ENCODE peak calls at places on chromosomes 16 and 17, in six cellular contexts. One of them, this sample, is unnamed.

GRCh38 chr17:6641374-6641818 is 536 bp downstream of the TXNDC17 start:
- DNase-seq in midbrain: no peak
- DNase-seq in EL: no peak
- DNase-seq in activated naive CD4-positive, alpha-beta T cell treated with Interleukin-2 at 50 U/mL for 16 hours: no peak
- DNase-seq in HFF-Myc: no peak
- DNase-seq in heart right ventricle: no peak
- DNase-seq in this sample: no peak

GRCh38 chr17:73209436-73209835 is 16.6 kb downstream of the COG1 start:
- DNase-seq in activated naive CD4-positive, alpha-beta T cell treated with Interleukin-2 at 50 U/mL for 16 hours: no peak
- DNase-seq in HFF-Myc: no peak
- DNase-seq in heart right ventricle: no peak
- DNase-seq in midbrain: no peak
- DNase-seq in EL: no peak
- DNase-seq in this sample: no peak

GRCh38 chr17:77837917-77838316 is 120.6 kb upstream of the TNRC6C start:
- DNase-seq in EL: no peak
- DNase-seq in activated naive CD4-positive, alpha-beta T cell treated with Interleukin-2 at 50 U/mL for 16 hours: no peak
- DNase-seq in heart right ventricle: no peak
- DNase-seq in midbrain: no peak
- DNase-seq in HFF-Myc: no peak
- DNase-seq in this sample: no peak

GRCh38 chr17:68446626-68447041 is 10.7 kb downstream of the WIPI1 start:
- DNase-seq in midbrain: no peak
- DNase-seq in activated naive CD4-positive, alpha-beta T cell treated with Interleukin-2 at 50 U/mL for 16 hours: no peak
- DNase-seq in HFF-Myc: no peak
- DNase-seq in EL: no peak
- DNase-seq in heart right ventricle: no peak
- DNase-seq in this sample: no peak

GRCh38 chr17:17171186-17171585 is 34.9 kb downstream of the PLD6 start:
- DNase-seq in heart right ventricle: no peak
- DNase-seq in HFF-Myc: no peak
- DNase-seq in midbrain: no peak
- DNase-seq in EL: no peak
- DNase-seq in activated naive CD4-positive, alpha-beta T cell treated with Interleukin-2 at 50 U/mL for 16 hours: no peak
- DNase-seq in this sample: no peak

GRCh38 chr17:79918581-79919163 is 79.4 kb upstream of the CBX4 start:
- DNase-seq in EL: no peak
- DNase-seq in heart right ventricle: no peak
- DNase-seq in activated naive CD4-positive, alpha-beta T cell treated with Interleukin-2 at 50 U/mL for 16 hours: no peak
- DNase-seq in HFF-Myc: no peak
- DNase-seq in midbrain: no peak
- DNase-seq in this sample: no peak

GRCh38 chr16:351804-352520 is 561 bp downstream of the AXIN1 start:
- DNase-seq in HFF-Myc: no peak
- DNase-seq in midbrain: no peak
- DNase-seq in EL: peak
- DNase-seq in heart right ventricle: peak
- DNase-seq in activated naive CD4-positive, alpha-beta T cell treated with Interleukin-2 at 50 U/mL for 16 hours: peak
- DNase-seq in this sample: peak

GRCh38 chr16:982152-983043 is 828 bp downstream of the SOX8 start:
- DNase-seq in midbrain: no peak
- DNase-seq in activated naive CD4-positive, alpha-beta T cell treated with Interleukin-2 at 50 U/mL for 16 hours: peak
- DNase-seq in HFF-Myc: no peak
- DNase-seq in EL: no peak
- DNase-seq in heart right ventricle: peak
- DNase-seq in this sample: no peak

GRCh38 chr16:85046957-85047866 is 19.6 kb downstream of the KIAA0513 start:
- DNase-seq in heart right ventricle: no peak
- DNase-seq in activated naive CD4-positive, alpha-beta T cell treated with Interleukin-2 at 50 U/mL for 16 hours: no peak
- DNase-seq in HFF-Myc: no peak
- DNase-seq in EL: no peak
- DNase-seq in midbrain: no peak
- DNase-seq in this sample: no peak

GRCh38 chr17:57834146-57834741 is 15.6 kb downstream of the MRPS23 start:
- DNase-seq in activated naive CD4-positive, alpha-beta T cell treated with Interleukin-2 at 50 U/mL for 16 hours: no peak
- DNase-seq in heart right ventricle: peak
- DNase-seq in midbrain: no peak
- DNase-seq in EL: no peak
- DNase-seq in HFF-Myc: no peak
- DNase-seq in this sample: no peak

GRCh38 chr16:3188925-3189825 is 1.2 kb downstream of the OR1F1 start:
- DNase-seq in heart right ventricle: no peak
- DNase-seq in EL: peak
- DNase-seq in midbrain: no peak
- DNase-seq in activated naive CD4-positive, alpha-beta T cell treated with Interleukin-2 at 50 U/mL for 16 hours: peak
- DNase-seq in HFF-Myc: no peak
- DNase-seq in this sample: no peak

GRCh38 chr17:67558740-67559380 is 158.9 kb upstream of the NOL11 start:
- DNase-seq in activated naive CD4-positive, alpha-beta T cell treated with Interleukin-2 at 50 U/mL for 16 hours: no peak
- DNase-seq in EL: no peak
- DNase-seq in heart right ventricle: no peak
- DNase-seq in HFF-Myc: no peak
- DNase-seq in midbrain: no peak
- DNase-seq in this sample: no peak

GRCh38 chr16:67961551-67961957 is 6.9 kb downstream of the SLC12A4 start:
- DNase-seq in heart right ventricle: peak
- DNase-seq in activated naive CD4-positive, alpha-beta T cell treated with Interleukin-2 at 50 U/mL for 16 hours: no peak
- DNase-seq in midbrain: no peak
- DNase-seq in EL: no peak
- DNase-seq in HFF-Myc: no peak
- DNase-seq in this sample: no peak

GRCh38 chr17:83078378-83079339 is 750 bp upstream of the METRNL start:
- DNase-seq in EL: no peak
- DNase-seq in HFF-Myc: no peak
- DNase-seq in midbrain: no peak
- DNase-seq in heart right ventricle: no peak
- DNase-seq in activated naive CD4-positive, alpha-beta T cell treated with Interleukin-2 at 50 U/mL for 16 hours: peak
- DNase-seq in this sample: peak

GRCh38 chr17:2707721-2708584 is 3.6 kb downstream of the CLUH start:
- DNase-seq in midbrain: peak
- DNase-seq in heart right ventricle: peak
- DNase-seq in HFF-Myc: no peak
- DNase-seq in EL: peak
- DNase-seq in activated naive CD4-positive, alpha-beta T cell treated with Interleukin-2 at 50 U/mL for 16 hours: no peak
- DNase-seq in this sample: peak

GRCh38 chr17:39701784-39702422 is 2.0 kb downstream of the ERBB2 start:
- DNase-seq in EL: no peak
- DNase-seq in heart right ventricle: no peak
- DNase-seq in activated naive CD4-positive, alpha-beta T cell treated with Interleukin-2 at 50 U/mL for 16 hours: no peak
- DNase-seq in HFF-Myc: no peak
- DNase-seq in midbrain: no peak
- DNase-seq in this sample: no peak

GRCh38 chr16:72482695-72483094 is 310.7 kb upstream of the PMFBP1 start:
- DNase-seq in activated naive CD4-positive, alpha-beta T cell treated with Interleukin-2 at 50 U/mL for 16 hours: no peak
- DNase-seq in EL: no peak
- DNase-seq in heart right ventricle: no peak
- DNase-seq in HFF-Myc: no peak
- DNase-seq in midbrain: no peak
- DNase-seq in this sample: no peak

GRCh38 chr17:30173649-30174048 is 57.0 kb downstream of the NSRP1 start:
- DNase-seq in heart right ventricle: no peak
- DNase-seq in HFF-Myc: no peak
- DNase-seq in midbrain: no peak
- DNase-seq in activated naive CD4-positive, alpha-beta T cell treated with Interleukin-2 at 50 U/mL for 16 hours: no peak
- DNase-seq in EL: no peak
- DNase-seq in this sample: no peak

GRCh38 chr16:89653656-89654295 is 3.7 kb downstream of the CHMP1A start:
- DNase-seq in EL: no peak
- DNase-seq in HFF-Myc: no peak
- DNase-seq in heart right ventricle: no peak
- DNase-seq in activated naive CD4-positive, alpha-beta T cell treated with Interleukin-2 at 50 U/mL for 16 hours: no peak
- DNase-seq in midbrain: no peak
- DNase-seq in this sample: no peak

GRCh38 chr17:40485851-40486512 is 15.4 kb downstream of the TNS4 start:
- DNase-seq in EL: peak
- DNase-seq in activated naive CD4-positive, alpha-beta T cell treated with Interleukin-2 at 50 U/mL for 16 hours: peak
- DNase-seq in midbrain: no peak
- DNase-seq in heart right ventricle: no peak
- DNase-seq in HFF-Myc: peak
- DNase-seq in this sample: peak

GRCh38 chr16:15041260-15042011 is 14.4 kb downstream of the NTAN1 start:
- DNase-seq in midbrain: peak
- DNase-seq in HFF-Myc: no peak
- DNase-seq in heart right ventricle: peak
- DNase-seq in activated naive CD4-positive, alpha-beta T cell treated with Interleukin-2 at 50 U/mL for 16 hours: no peak
- DNase-seq in EL: peak
- DNase-seq in this sample: peak

GRCh38 chr17:266219-266618 is 84.8 kb upstream of the DOC2B start:
- DNase-seq in heart right ventricle: no peak
- DNase-seq in EL: no peak
- DNase-seq in activated naive CD4-positive, alpha-beta T cell treated with Interleukin-2 at 50 U/mL for 16 hours: no peak
- DNase-seq in midbrain: no peak
- DNase-seq in HFF-Myc: no peak
- DNase-seq in this sample: no peak

GRCh38 chr16:75957870-75958269 is 231.6 kb upstream of the CPHXL start:
- DNase-seq in HFF-Myc: no peak
- DNase-seq in EL: no peak
- DNase-seq in activated naive CD4-positive, alpha-beta T cell treated with Interleukin-2 at 50 U/mL for 16 hours: no peak
- DNase-seq in heart right ventricle: no peak
- DNase-seq in midbrain: no peak
- DNase-seq in this sample: no peak

GRCh38 chr16:89616576-89617437 is 3.4 kb downstream of the DPEP1 start:
- DNase-seq in midbrain: no peak
- DNase-seq in HFF-Myc: no peak
- DNase-seq in activated naive CD4-positive, alpha-beta T cell treated with Interleukin-2 at 50 U/mL for 16 hours: no peak
- DNase-seq in EL: no peak
- DNase-seq in heart right ventricle: no peak
- DNase-seq in this sample: no peak

GRCh38 chr16:309476-309875 is 26.5 kb downstream of the PDIA2 start:
- DNase-seq in EL: no peak
- DNase-seq in heart right ventricle: no peak
- DNase-seq in HFF-Myc: no peak
- DNase-seq in midbrain: no peak
- DNase-seq in activated naive CD4-positive, alpha-beta T cell treated with Interleukin-2 at 50 U/mL for 16 hours: no peak
- DNase-seq in this sample: no peak

GRCh38 chr17:42200702-42201101 is 6.4 kb upstream of the GHDC start:
- DNase-seq in midbrain: peak
- DNase-seq in activated naive CD4-positive, alpha-beta T cell treated with Interleukin-2 at 50 U/mL for 16 hours: no peak
- DNase-seq in heart right ventricle: peak
- DNase-seq in HFF-Myc: no peak
- DNase-seq in EL: no peak
- DNase-seq in this sample: peak

GRCh38 chr17:82859431-82860403 is 19.9 kb upstream of the ZNF750 start:
- DNase-seq in heart right ventricle: no peak
- DNase-seq in midbrain: no peak
- DNase-seq in activated naive CD4-positive, alpha-beta T cell treated with Interleukin-2 at 50 U/mL for 16 hours: peak
- DNase-seq in EL: peak
- DNase-seq in HFF-Myc: peak
- DNase-seq in this sample: peak

GRCh38 chr16:76614255-76614654 is 337.1 kb downstream of the CNTNAP4 start:
- DNase-seq in heart right ventricle: no peak
- DNase-seq in activated naive CD4-positive, alpha-beta T cell treated with Interleukin-2 at 50 U/mL for 16 hours: no peak
- DNase-seq in midbrain: peak
- DNase-seq in HFF-Myc: no peak
- DNase-seq in EL: no peak
- DNase-seq in this sample: no peak

GRCh38 chr17:49180303-49180702 is 30.1 kb downstream of the GNGT2 start:
- DNase-seq in EL: peak
- DNase-seq in heart right ventricle: peak
- DNase-seq in midbrain: peak
- DNase-seq in HFF-Myc: peak
- DNase-seq in activated naive CD4-positive, alpha-beta T cell treated with Interleukin-2 at 50 U/mL for 16 hours: peak
- DNase-seq in this sample: peak

GRCh38 chr17:77214328-77214727 is 73.6 kb downstream of the SEC14L1 start:
- DNase-seq in heart right ventricle: no peak
- DNase-seq in midbrain: no peak
- DNase-seq in HFF-Myc: no peak
- DNase-seq in activated naive CD4-positive, alpha-beta T cell treated with Interleukin-2 at 50 U/mL for 16 hours: no peak
- DNase-seq in EL: no peak
- DNase-seq in this sample: no peak

GRCh38 chr16:19284207-19284606 is 1.3 kb upstream of the CLEC19A start:
- DNase-seq in activated naive CD4-positive, alpha-beta T cell treated with Interleukin-2 at 50 U/mL for 16 hours: no peak
- DNase-seq in HFF-Myc: no peak
- DNase-seq in EL: peak
- DNase-seq in midbrain: peak
- DNase-seq in heart right ventricle: no peak
- DNase-seq in this sample: no peak

GRCh38 chr16:55499951-55500350 is 8.9 kb upstream of the LPCAT2 start:
- DNase-seq in HFF-Myc: peak
- DNase-seq in heart right ventricle: no peak
- DNase-seq in activated naive CD4-positive, alpha-beta T cell treated with Interleukin-2 at 50 U/mL for 16 hours: no peak
- DNase-seq in EL: peak
- DNase-seq in midbrain: peak
- DNase-seq in this sample: peak

GRCh38 chr16:67346328-67346727 is 19.7 kb downstream of the LRRC36 start:
- DNase-seq in heart right ventricle: no peak
- DNase-seq in EL: no peak
- DNase-seq in midbrain: no peak
- DNase-seq in HFF-Myc: no peak
- DNase-seq in activated naive CD4-positive, alpha-beta T cell treated with Interleukin-2 at 50 U/mL for 16 hours: no peak
- DNase-seq in this sample: no peak

GRCh38 chr16:81401035-81401950 is 43.3 kb upstream of the CMIP start:
- DNase-seq in HFF-Myc: no peak
- DNase-seq in midbrain: no peak
- DNase-seq in heart right ventricle: no peak
- DNase-seq in EL: peak
- DNase-seq in activated naive CD4-positive, alpha-beta T cell treated with Interleukin-2 at 50 U/mL for 16 hours: no peak
- DNase-seq in this sample: peak